ENCODE peak calls at places on chromosomes 6 and 20, in ten cellular contexts. O is right lobe of liver; E is fibroblast of the aortic adventitia; P is GM10248; V is CD4-positive, alpha-beta T cell; Q is mammary epithelial cell; W is H9; M is pancreas; U is fibroblast of lung; C is type B pancreatic cell. F is an unnamed sample.

GRCh38 chr6:41531591-41532582 is 14.3 kb upstream of the FOXP4 start:
- DNase-seq in P (peak; percentile 88), M (no peak), W (no peak), C (no peak), U (peak; percentile 49), E (peak; percentile 55), V (peak; percentile 33), O (no peak), Q (no peak), F (peak; percentile 49)

GRCh38 chr6:84867521-84867920 is 103.1 kb upstream of the TBX18 start:
- DNase-seq in U (no peak), E (peak; percentile 60), C (no peak), Q (peak; percentile 57), W (no peak), V (no peak), O (no peak), M (no peak), P (no peak), F (no peak)

GRCh38 chr6:14386263-14386981 is 268.9 kb downstream of the CD83 start:
- DNase-seq in Q (no peak), V (no peak), U (no peak), O (no peak), E (no peak), P (no peak), C (no peak), M (no peak), W (no peak), F (no peak)

GRCh38 chr20:46371656-46372055 is 34.8 kb downstream of the ELMO2 start:
- DNase-seq in C (no peak), U (no peak), P (no peak), O (no peak), V (no peak), W (no peak), Q (no peak), M (no peak), E (no peak), F (no peak)

GRCh38 chr6:118620202-118620601 is 31.2 kb downstream of the CEP85L start:
- DNase-seq in E (no peak), Q (no peak), W (no peak), V (no peak), C (no peak), U (no peak), P (no peak), M (no peak), O (no peak), F (no peak)

GRCh38 chr20:37235065-37235464 is 26.5 kb downstream of the GHRH start:
- DNase-seq in C (no peak), Q (no peak), M (no peak), E (no peak), O (no peak), W (no peak), P (no peak), V (no peak), U (no peak), F (no peak)

GRCh38 chr6:128932061-128932460 is 49.1 kb downstream of the LAMA2 start:
- DNase-seq in W (no peak), E (peak; percentile 40), M (no peak), U (no peak), O (no peak), C (no peak), V (no peak), Q (peak; percentile 67), P (no peak), F (peak; percentile 30)

GRCh38 chr6:108492131-108492766 is 68.5 kb upstream of the FOXO3 start:
- DNase-seq in O (no peak), M (no peak), P (peak; percentile 33), V (no peak), U (peak; percentile 54), W (no peak), E (peak; percentile 75), Q (peak; percentile 37), C (no peak), F (peak; percentile 40)

GRCh38 chr6:108673153-108673552 is 112.4 kb downstream of the FOXO3 start:
- DNase-seq in Q (no peak), U (no peak), M (no peak), C (no peak), V (no peak), P (no peak), O (no peak), E (no peak), W (no peak), F (no peak)

GRCh38 chr6:157464653-157465535 is 83.9 kb downstream of the ZDHHC14 start:
- DNase-seq in O (no peak), U (no peak), W (no peak), P (peak; percentile 53), C (no peak), M (no peak), Q (no peak), E (peak; percentile 2), V (no peak), F (no peak)

GRCh38 chr6:17988422-17988944 is 1.0 kb upstream of the KIF13A start:
- DNase-seq in V (no peak), U (no peak), M (no peak), C (no peak), E (no peak), O (no peak), W (no peak), Q (no peak), P (no peak), F (no peak)

GRCh38 chr6:8059129-8059528 is 5.1 kb downstream of the BLOC1S5 start:
- DNase-seq in M (no peak), V (no peak), Q (no peak), C (no peak), E (peak; percentile 73), W (no peak), O (no peak), P (no peak), U (peak; percentile 42), F (no peak)

GRCh38 chr20:61940976-61941720 is 124.5 kb downstream of the TAF4 start:
- DNase-seq in E (no peak), W (no peak), C (no peak), P (no peak), O (no peak), M (no peak), U (no peak), Q (no peak), V (no peak), F (no peak)

GRCh38 chr6:85401186-85402062 is 48.5 kb upstream of the NT5E start:
- DNase-seq in C (no peak), P (no peak), W (no peak), O (no peak), M (no peak), V (no peak), E (no peak), U (no peak), Q (no peak), F (no peak)

DNA sequence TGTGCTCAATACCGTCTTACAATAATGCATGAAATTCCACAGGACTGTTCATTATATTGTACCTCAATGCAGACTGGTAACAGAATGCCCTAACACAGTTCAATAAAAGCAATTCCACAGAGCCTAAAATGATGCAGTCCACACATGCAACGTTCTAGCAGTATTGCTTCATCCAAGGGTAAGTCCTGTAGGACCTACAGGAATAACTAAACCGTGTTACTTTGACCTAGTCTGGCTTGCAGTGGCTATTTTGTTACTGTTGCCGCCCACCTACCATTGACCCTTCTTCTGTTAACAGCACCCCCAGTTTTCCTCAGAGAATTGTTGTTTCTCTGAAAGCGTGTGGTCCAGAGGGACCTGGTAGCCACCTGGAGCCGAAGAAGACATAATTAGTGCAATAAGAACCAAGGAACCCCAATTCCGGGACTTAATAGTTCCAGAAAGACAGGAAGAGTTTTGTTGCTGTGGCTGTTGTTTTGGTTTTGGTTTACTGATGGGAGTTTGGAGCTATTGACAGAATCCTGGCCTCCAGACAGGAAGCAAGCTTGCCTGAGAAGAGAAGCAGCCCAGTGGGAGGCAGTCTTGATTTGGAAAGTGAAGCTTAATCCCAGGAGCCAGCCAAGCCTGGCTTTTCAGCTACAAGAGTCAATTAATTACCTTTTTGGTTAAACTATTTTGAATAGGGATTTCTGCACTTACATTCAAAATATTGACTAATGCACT is 91.3 kb downstream of the FRK start:
- DNase-seq in C (no peak), O (peak; percentile 25), E (peak; percentile 3), P (no peak), U (no peak), V (no peak), W (peak; percentile 50), M (no peak), Q (no peak), F (no peak)
- TF ChIP-seq CTCF in C (no peak), O (peak; percentile 25), E (no peak), P (no peak), U (no peak), V (no peak), W (peak; percentile 14), M (no peak), Q (no peak), F (no peak)

GRCh38 chr6:11598687-11599086 is 61.1 kb downstream of the TMEM170B start:
- DNase-seq in C (no peak), V (no peak), Q (no peak), W (no peak), O (no peak), U (no peak), P (no peak), M (no peak), E (no peak), F (no peak)

GRCh38 chr6:11604215-11604614 is 66.7 kb downstream of the TMEM170B start:
- DNase-seq in U (no peak), M (no peak), Q (no peak), C (no peak), O (no peak), W (no peak), V (no peak), P (no peak), E (no peak), F (no peak)

GRCh38 chr6:11600251-11600650 is 62.7 kb downstream of the TMEM170B start:
- DNase-seq in V (no peak), E (no peak), P (no peak), O (no peak), C (no peak), U (no peak), M (no peak), W (no peak), Q (no peak), F (no peak)

GRCh38 chr6:11604836-11605506 is 67.4 kb downstream of the TMEM170B start:
- DNase-seq in U (no peak), C (no peak), E (no peak), P (no peak), V (no peak), Q (no peak), M (no peak), W (no peak), O (no peak), F (no peak)

GRCh38 chr6:11601776-11602605 is 64.4 kb downstream of the TMEM170B start:
- DNase-seq in P (no peak), Q (no peak), U (peak; percentile 8), E (no peak), C (no peak), M (no peak), O (no peak), V (no peak), W (peak; percentile 68), F (no peak)
- TF ChIP-seq CTCF in P (no peak), Q (no peak), U (no peak), E (no peak), C (no peak), M (no peak), O (no peak), V (no peak), W (no peak), F (no peak)

GRCh38 chr6:169559001-169559441 is 142.8 kb downstream of the WDR27 start:
- DNase-seq in M (no peak), P (no peak), C (no peak), W (no peak), U (peak; percentile 86), V (no peak), Q (no peak), O (no peak), E (peak; percentile 51), F (no peak)
- TF ChIP-seq CTCF in M (no peak), P (no peak), C (no peak), W (no peak), U (no peak), V (no peak), Q (no peak), O (no peak), E (no peak), F (no peak)

GRCh38 chr6:116279232-116280160 is at the start of gene TSPYL1:
- DNase-seq in V (peak; percentile 90), O (peak; percentile 95), C (peak; percentile 95), M (peak; percentile 95), Q (peak; percentile 96), P (peak; percentile 93), U (peak; percentile 95), E (peak; percentile 98), W (peak; percentile 96), F (peak; percentile 93)
- TF ChIP-seq CTCF in V (no peak), O (no peak), C (no peak), M (no peak), Q (no peak), P (peak; percentile 21), U (no peak), E (no peak), W (no peak), F (no peak)